ENCODE peak calls at places on chromosomes 6 and 20, in four cellular contexts. One of them, this sample, is unnamed.
A peak's percentile ranks its signal among the peaks of the same experiment; 100 is the strongest.

GRCh38 chr6:9334979-9335378 is 899.6 kb upstream of the SLC35B3 start:
- DNase-seq in NCI-H446: no peak
- DNase-seq in occipital lobe: no peak
- DNase-seq in AG04449: no peak
- DNase-seq in this sample: no peak

GRCh38 chr20:13545755-13546154 is 93.0 kb downstream of the TASP1 start:
- DNase-seq in NCI-H446: no peak
- DNase-seq in occipital lobe: no peak
- DNase-seq in AG04449: no peak
- DNase-seq in this sample: no peak

GRCh38 chr20:4581838-4582237 is 139.9 kb upstream of the PRND start:
- DNase-seq in NCI-H446: no peak
- DNase-seq in occipital lobe: no peak
- DNase-seq in AG04449: no peak
- DNase-seq in this sample: no peak

GRCh38 chr6:161374971-161375873 is 101.4 kb upstream of the AGPAT4 start:
- DNase-seq in NCI-H446: peak; percentile 42
- DNase-seq in occipital lobe: peak; percentile 30
- DNase-seq in AG04449: no peak
- DNase-seq in this sample: no peak

GRCh38 chr6:135701426-135701825 is 150.1 kb upstream of the PDE7B start:
- DNase-seq in NCI-H446: no peak
- DNase-seq in occipital lobe: no peak
- DNase-seq in AG04449: no peak
- DNase-seq in this sample: no peak

GRCh38 chr6:129112591-129112990 is 229.7 kb downstream of the LAMA2 start:
- DNase-seq in NCI-H446: no peak
- DNase-seq in occipital lobe: no peak
- DNase-seq in AG04449: no peak
- DNase-seq in this sample: no peak

GRCh38 chr6:77879527-77879926 is 226.7 kb downstream of the MEI4 start:
- DNase-seq in NCI-H446: no peak
- DNase-seq in occipital lobe: no peak
- DNase-seq in AG04449: no peak
- DNase-seq in this sample: no peak

GRCh38 chr6:147204060-147204785 is at the start of gene STXBP5:
- DNase-seq in NCI-H446: peak; percentile 20
- DNase-seq in occipital lobe: peak; percentile 31
- DNase-seq in AG04449: no peak
- DNase-seq in this sample: no peak

GRCh38 chr20:1945134-1945618 is 48.7 kb downstream of the PDYN start:
- DNase-seq in NCI-H446: no peak
- DNase-seq in occipital lobe: no peak
- DNase-seq in AG04449: no peak
- DNase-seq in this sample: no peak

GRCh38 chr20:57501461-57502330 is 23.2 kb downstream of the CTCFL start:
- DNase-seq in NCI-H446: no peak
- DNase-seq in occipital lobe: no peak
- DNase-seq in AG04449: no peak
- DNase-seq in this sample: no peak

GRCh38 chr20:24465730-24466129 is 3.7 kb upstream of the SYNDIG1 start:
- DNase-seq in NCI-H446: peak; percentile 76
- DNase-seq in occipital lobe: peak; percentile 67
- DNase-seq in AG04449: no peak
- DNase-seq in this sample: no peak

GRCh38 chr20:60559462-60559861 is 601.2 kb downstream of the CDH26 start:
- DNase-seq in NCI-H446: no peak
- DNase-seq in occipital lobe: no peak
- DNase-seq in AG04449: no peak
- DNase-seq in this sample: no peak